ENCODE peak calls at places on chromosomes 4 and X, in six cellular contexts. L is gastrocnemius medialis; Q is upper lobe of left lung; I is NCI-H1092; M is stimulated activated CD8-positive, alpha-beta memory T cell treated with anti-CD3 and anti-CD28 coated beads, Interleukin-7, amount 100 ng/mL, for 1 hour; R is NCI-H1417. Z is an unnamed sample.

GRCh38 chr4:1198070-1198844 is 25.9 kb upstream of the SPON2 start:
- DNase-seq in Q (no peak), R (no peak), I (no peak), M (no peak), L (peak), Z (no peak)

GRCh38 chr4:183328832-183329231 is 6.6 kb upstream of the CLDN24 start:
- DNase-seq in R (no peak), M (no peak), L (no peak), I (no peak), Q (no peak), Z (no peak)

GRCh38 chr4:183417356-183417755 is 27.1 kb upstream of the CDKN2AIP start:
- DNase-seq in I (no peak), Q (no peak), L (no peak), M (no peak), R (peak), Z (no peak)

GRCh38 chr4:153204247-153205027 is at the start of gene TRIM2:
- DNase-seq in I (peak), R (peak), L (peak), M (no peak), Q (peak), Z (peak)

GRCh38 chr4:3239998-3240920 is 8.7 kb upstream of the MSANTD1 start:
- DNase-seq in R (peak), M (no peak), Q (no peak), I (peak), L (no peak), Z (no peak)

GRCh38 chr4:55444822-55445221 is 49.1 kb downstream of the TMEM165 start:
- DNase-seq in Q (peak), I (no peak), M (no peak), R (peak), L (no peak), Z (peak)

GRCh38 chrX:21996872-21997271 is 35.3 kb upstream of the PHEX start:
- DNase-seq in I (no peak), L (no peak), M (no peak), Q (no peak), R (no peak), Z (peak)

GRCh38 chrX:38819163-38819562 is 17.9 kb downstream of the MID1IP1 start:
- DNase-seq in I (no peak), L (no peak), M (no peak), Q (no peak), R (no peak), Z (no peak)

GRCh38 chr4:54819044-54819443 is 161.3 kb downstream of the KIT start:
- DNase-seq in R (no peak), L (no peak), Q (no peak), I (no peak), M (no peak), Z (no peak)

GRCh38 chr4:71456841-71457240 is 118.0 kb downstream of the SLC4A4 start:
- DNase-seq in Q (no peak), I (no peak), L (peak), R (no peak), M (no peak), Z (no peak)

GRCh38 chrX:124940536-124940935 is 379.1 kb upstream of the TEX13C start:
- DNase-seq in I (no peak), Q (no peak), M (no peak), L (no peak), R (no peak), Z (no peak)

GRCh38 chr4:131370846-131371245 is 1778.2 kb upstream of the PCDH10 start:
- DNase-seq in M (no peak), Q (no peak), L (no peak), I (peak), R (peak), Z (no peak)

GRCh38 chr4:99088485-99089365 is at the start of gene ADH5:
- DNase-seq in Q (peak), I (peak), L (peak), M (peak), R (peak), Z (peak)

GRCh38 chr4:114087596-114088230 is 108.3 kb upstream of the ARSJ start:
- DNase-seq in R (no peak), I (no peak), L (no peak), M (no peak), Q (no peak), Z (no peak)

GRCh38 chr4:47213971-47214370 is 182.6 kb downstream of the GABRB1 start:
- DNase-seq in L (no peak), M (no peak), I (no peak), R (no peak), Q (no peak), Z (no peak)

GRCh38 chr4:30847157-30847556 is 127.0 kb downstream of the PCDH7 start:
- DNase-seq in Q (no peak), I (no peak), L (no peak), M (no peak), R (no peak), Z (no peak)

GRCh38 chr4:21726255-21726815 is 222.2 kb downstream of the KCNIP4 start:
- DNase-seq in I (no peak), R (no peak), L (no peak), Q (no peak), M (no peak), Z (no peak)

GRCh38 chr4:185275501-185275900 is 66.1 kb downstream of the SNX25 start:
- DNase-seq in M (no peak), R (no peak), Q (no peak), I (no peak), L (no peak), Z (no peak)

GRCh38 chr4:48653217-48654014 is 126.7 kb downstream of the FRYL start:
- DNase-seq in Q (no peak), M (no peak), R (no peak), I (no peak), L (peak), Z (peak)

GRCh38 chr4:148447672-148448071 is 5.5 kb upstream of the NR3C2 start:
- DNase-seq in L (no peak), R (no peak), M (no peak), I (no peak), Q (no peak), Z (peak)

GRCh38 chr4:1604706-1605205 is 79.4 kb downstream of the FAM53A start:
- DNase-seq in R (no peak), L (no peak), Q (no peak), M (no peak), I (no peak), Z (peak)

GRCh38 chr4:6447561-6448290 is 24.7 kb downstream of the PPP2R2C start:
- DNase-seq in R (no peak), I (no peak), L (no peak), Q (no peak), M (no peak), Z (no peak)

GRCh38 chr4:15295421-15296162 is 132.2 kb upstream of the C1QTNF7 start:
- DNase-seq in R (no peak), M (no peak), Q (no peak), L (no peak), I (peak), Z (no peak)

GRCh38 chr4:22962186-22962786 is 269.5 kb downstream of the GBA3 start:
- DNase-seq in L (no peak), I (peak), R (peak), Q (no peak), M (no peak), Z (no peak)

GRCh38 chr4:865572-865971 is 39.6 kb upstream of the CPLX1 start:
- DNase-seq in M (no peak), R (no peak), I (no peak), L (no peak), Q (no peak), Z (no peak)

GRCh38 chr4:174592985-174593335 is 70.7 kb upstream of the HPGD start:
- DNase-seq in M (no peak), Q (peak), I (no peak), L (no peak), R (no peak), Z (no peak)

GRCh38 chr4:99459546-99460042 is 24.5 kb upstream of the ADH7 start:
- DNase-seq in Q (no peak), M (no peak), R (no peak), L (no peak), I (no peak), Z (no peak)

GRCh38 chr4:96736352-96736889 is 896.5 kb downstream of the PDHA2 start:
- DNase-seq in Q (no peak), M (no peak), L (no peak), R (no peak), I (no peak), Z (no peak)

GRCh38 chr4:131411393-131411792 is 1737.7 kb upstream of the PCDH10 start:
- DNase-seq in M (no peak), Q (no peak), R (no peak), I (no peak), L (no peak), Z (no peak)

GRCh38 chr4:8245879-8246833 is 23.4 kb upstream of the HTRA3 start:
- DNase-seq in I (no peak), Q (peak), R (no peak), M (no peak), L (no peak), Z (no peak)

GRCh38 chrX:136176399-136176825 is 29.1 kb downstream of the FHL1 start:
- DNase-seq in M (no peak), R (no peak), Q (no peak), L (no peak), I (no peak), Z (no peak)

GRCh38 chrX:124217289-124218251 is 114.9 kb upstream of the TEX13D start:
- DNase-seq in R (peak), L (no peak), M (no peak), Q (peak), I (no peak), Z (peak)

GRCh38 chr4:183763990-183764754 is 105.1 kb downstream of the TRAPPC11 start:
- DNase-seq in R (no peak), M (no peak), I (no peak), Q (no peak), L (no peak), Z (no peak)

GRCh38 chr4:179110356-179110755 is 1668.1 kb upstream of the AGA start:
- DNase-seq in R (no peak), I (no peak), Q (no peak), L (no peak), M (no peak), Z (no peak)

GRCh38 chr4:110622841-110623709 is at the start of gene PITX2:
- DNase-seq in I (no peak), Q (peak), M (no peak), L (peak), R (peak), Z (peak)

GRCh38 chrX:37287741-37288424 is 61.3 kb upstream of the PRRG1 start:
- DNase-seq in M (no peak), R (no peak), L (no peak), Q (no peak), I (no peak), Z (no peak)

GRCh38 chr4:109079177-109079576 is 223.3 kb downstream of the COL25A1 start:
- DNase-seq in M (no peak), I (no peak), R (no peak), L (no peak), Q (no peak), Z (no peak)

Z was measured in activated CD8-positive, alpha-beta T cell treated with anti-CD3 and anti-CD28 coated beads for 36 hours.